ENCODE peak calls at places on chromosome 3, in six cellular contexts. One of them, this sample, is unnamed.

GRCh38 chr3:165617134-165617533 is 220.1 kb downstream of the BCHE start:
- DNase-seq in Peyer's patch: no peak
- DNase-seq in neural crest cell: no peak
- DNase-seq in endothelial cell: no peak
- DNase-seq in A549: no peak
- DNase-seq in GM20000: no peak
- DNase-seq in this sample: no peak

GRCh38 chr3:152159328-152159727 is 109.4 kb upstream of the MBNL1 start:
- DNase-seq in Peyer's patch: no peak
- DNase-seq in neural crest cell: no peak
- DNase-seq in endothelial cell: no peak
- DNase-seq in A549: peak; percentile 21
- DNase-seq in GM20000: no peak
- DNase-seq in this sample: no peak

GRCh38 chr3:131804565-131805133 is 230.2 kb downstream of the CPNE4 start:
- DNase-seq in Peyer's patch: no peak
- DNase-seq in neural crest cell: no peak
- DNase-seq in endothelial cell: no peak
- DNase-seq in A549: no peak
- DNase-seq in GM20000: no peak
- DNase-seq in this sample: no peak

GRCh38 chr3:53464424-53464823 is 30.0 kb upstream of the CACNA1D start:
- DNase-seq in Peyer's patch: peak; percentile 53
- DNase-seq in neural crest cell: no peak
- DNase-seq in endothelial cell: no peak
- DNase-seq in A549: peak; percentile 13
- DNase-seq in GM20000: no peak
- DNase-seq in this sample: no peak

GRCh38 chr3:80618295-80619256 is 850.8 kb upstream of the ROBO1 start:
- DNase-seq in Peyer's patch: no peak
- DNase-seq in neural crest cell: no peak
- DNase-seq in endothelial cell: no peak
- DNase-seq in A549: no peak
- DNase-seq in GM20000: no peak
- DNase-seq in this sample: no peak

GRCh38 chr3:52857108-52857507 is 22.3 kb upstream of the MUSTN1 start:
- DNase-seq in Peyer's patch: no peak
- DNase-seq in neural crest cell: no peak
- DNase-seq in endothelial cell: no peak
- DNase-seq in A549: no peak
- DNase-seq in GM20000: no peak
- DNase-seq in this sample: no peak

GRCh38 chr3:18302517-18302916 is 122.6 kb downstream of the SATB1 start:
- DNase-seq in Peyer's patch: no peak
- DNase-seq in neural crest cell: no peak
- DNase-seq in endothelial cell: no peak
- DNase-seq in A549: no peak
- DNase-seq in GM20000: no peak
- DNase-seq in this sample: no peak

GRCh38 chr3:126850370-126851085 is 132.4 kb upstream of the PLXNA1 start:
- DNase-seq in Peyer's patch: no peak
- DNase-seq in neural crest cell: no peak
- DNase-seq in endothelial cell: no peak
- DNase-seq in A549: no peak
- DNase-seq in GM20000: no peak
- DNase-seq in this sample: no peak

GRCh38 chr3:171732741-171733140 is 77.5 kb downstream of the PLD1 start:
- DNase-seq in Peyer's patch: no peak
- DNase-seq in neural crest cell: no peak
- DNase-seq in endothelial cell: no peak
- DNase-seq in A549: no peak
- DNase-seq in GM20000: no peak
- DNase-seq in this sample: no peak

GRCh38 chr3:117616213-117616612 is 906.6 kb downstream of the TUSC7 start:
- DNase-seq in Peyer's patch: no peak
- DNase-seq in neural crest cell: no peak
- DNase-seq in endothelial cell: no peak
- DNase-seq in A549: no peak
- DNase-seq in GM20000: no peak
- DNase-seq in this sample: no peak
- TF ChIP-seq CTCF in Peyer's patch: no peak
- TF ChIP-seq CTCF in neural crest cell: no peak
- TF ChIP-seq CTCF in endothelial cell: no peak
- TF ChIP-seq CTCF in A549: no peak
- TF ChIP-seq CTCF in GM20000: no peak
- TF ChIP-seq CTCF in this sample: no peak

DNA sequence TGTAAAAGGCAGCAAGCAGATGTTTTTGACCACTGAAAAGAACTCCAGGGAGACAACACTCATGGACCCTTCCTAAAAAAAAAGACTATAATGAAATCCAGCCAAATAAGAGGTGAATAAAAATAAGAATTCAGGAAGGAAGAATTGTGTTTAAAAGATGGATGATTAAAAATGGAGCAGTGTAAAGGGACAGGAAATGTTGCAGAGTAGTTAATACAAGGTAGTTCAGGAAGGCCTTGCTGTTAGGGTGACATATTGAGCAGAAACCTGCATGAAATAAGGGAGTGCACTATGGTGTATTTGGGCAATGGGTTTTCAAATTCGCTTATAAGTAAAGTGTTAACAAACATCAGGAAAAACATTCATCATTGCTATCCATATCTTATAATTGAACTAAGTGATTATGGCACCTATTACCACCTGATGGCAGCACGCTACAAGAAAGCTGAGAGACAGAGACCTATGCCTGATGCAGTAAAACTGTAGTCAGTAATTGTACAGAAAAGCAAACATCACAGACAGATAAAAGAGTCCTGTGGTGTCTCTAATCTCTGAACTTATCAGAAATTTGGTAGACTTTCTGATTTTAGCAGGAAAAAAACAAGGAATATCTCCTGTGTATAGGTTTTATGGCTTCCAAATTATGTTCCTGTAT is 5.8 kb upstream of the DBR1 start:
- DNase-seq in Peyer's patch: no peak
- DNase-seq in neural crest cell: no peak
- DNase-seq in endothelial cell: no peak
- DNase-seq in A549: no peak
- DNase-seq in GM20000: peak; percentile 34
- DNase-seq in this sample: no peak
- TF ChIP-seq CTCF in Peyer's patch: no peak
- TF ChIP-seq CTCF in neural crest cell: peak; percentile 59
- TF ChIP-seq CTCF in endothelial cell: no peak
- TF ChIP-seq CTCF in A549: peak; percentile 59
- TF ChIP-seq CTCF in GM20000: peak; percentile 24
- TF ChIP-seq CTCF in this sample: no peak

DNA sequence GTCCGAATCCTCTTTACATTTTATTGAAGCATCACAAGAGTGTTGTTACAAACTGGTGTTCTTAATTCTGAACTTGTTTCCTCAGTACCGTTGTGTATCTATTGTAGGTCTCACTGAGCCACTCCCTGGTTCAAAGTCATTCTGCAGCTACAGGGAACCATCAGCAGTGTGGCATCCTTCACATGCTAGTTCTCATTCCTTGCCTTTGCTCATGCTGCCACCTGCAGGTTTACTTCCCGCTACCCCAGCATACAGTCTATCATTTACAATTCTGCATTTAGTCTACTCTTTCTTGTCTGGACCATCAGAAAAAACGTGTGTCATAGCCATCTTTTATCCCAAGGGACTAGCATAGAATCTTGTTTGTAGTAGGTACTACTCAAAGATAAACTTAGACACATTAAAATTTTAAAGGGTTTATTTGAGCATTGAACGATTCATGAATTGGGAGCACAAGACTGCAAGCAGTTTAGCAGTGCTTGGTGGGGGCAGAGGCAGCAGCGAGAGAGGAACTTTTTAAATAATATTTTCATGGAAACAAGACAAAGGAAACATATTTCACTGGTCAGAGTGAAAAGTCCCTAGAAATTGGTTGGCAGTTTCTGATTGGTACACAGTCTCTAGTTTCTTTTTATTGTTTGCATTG is 402.1 kb downstream of the CADM2 start:
- DNase-seq in Peyer's patch: no peak
- DNase-seq in neural crest cell: peak; percentile 36
- DNase-seq in endothelial cell: peak; percentile 63
- DNase-seq in A549: peak; percentile 6
- DNase-seq in GM20000: peak; percentile 12
- DNase-seq in this sample: peak; percentile 71
- TF ChIP-seq CTCF in Peyer's patch: no peak
- TF ChIP-seq CTCF in neural crest cell: peak; percentile 83
- TF ChIP-seq CTCF in endothelial cell: no peak
- TF ChIP-seq CTCF in A549: peak; percentile 67
- TF ChIP-seq CTCF in GM20000: peak; percentile 11
- TF ChIP-seq CTCF in this sample: peak; percentile 34

DNA sequence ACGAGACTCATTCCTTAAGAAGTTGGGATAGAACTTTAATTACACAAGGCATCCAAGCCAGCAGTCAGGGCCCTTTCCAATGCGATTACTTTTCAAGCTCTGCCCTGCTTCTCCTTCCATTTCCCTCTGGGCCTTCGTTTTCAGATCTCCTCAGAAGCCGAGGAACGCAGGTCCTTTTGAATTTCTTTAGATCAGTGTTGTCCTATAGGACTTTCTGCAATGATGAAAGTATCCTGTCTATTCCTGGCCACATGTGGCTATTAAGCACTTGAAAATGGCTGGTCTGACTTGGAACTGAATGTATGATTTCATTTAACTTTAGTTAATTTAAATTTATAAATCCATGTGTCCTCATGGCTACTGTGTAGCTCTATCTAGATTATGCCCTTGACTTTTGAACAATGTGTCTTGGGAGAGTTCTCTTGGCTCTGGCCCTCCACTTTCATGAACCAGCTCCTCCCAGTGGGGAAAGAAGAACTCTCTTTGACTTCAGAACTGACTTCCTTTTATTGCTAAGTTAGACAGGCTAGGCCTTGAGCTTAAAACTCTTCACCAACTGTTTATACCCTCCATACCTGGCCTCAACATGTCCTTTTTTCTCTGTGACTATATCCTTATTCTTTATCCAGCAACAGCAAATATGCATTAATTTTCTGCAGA is 22.7 kb downstream of the TGFBR2 start:
- DNase-seq in Peyer's patch: no peak
- DNase-seq in neural crest cell: no peak
- DNase-seq in endothelial cell: no peak
- DNase-seq in A549: no peak
- DNase-seq in GM20000: no peak
- DNase-seq in this sample: no peak
- TF ChIP-seq CTCF in Peyer's patch: peak; percentile 30
- TF ChIP-seq CTCF in neural crest cell: no peak
- TF ChIP-seq CTCF in endothelial cell: no peak
- TF ChIP-seq CTCF in A549: no peak
- TF ChIP-seq CTCF in GM20000: no peak
- TF ChIP-seq CTCF in this sample: no peak

GRCh38 chr3:17261627-17262369 is 377.0 kb downstream of the PLCL2 start:
- DNase-seq in Peyer's patch: no peak
- DNase-seq in neural crest cell: no peak
- DNase-seq in endothelial cell: no peak
- DNase-seq in A549: no peak
- DNase-seq in GM20000: no peak
- DNase-seq in this sample: no peak

GRCh38 chr3:17257269-17257668 is 372.5 kb downstream of the PLCL2 start:
- DNase-seq in Peyer's patch: no peak
- DNase-seq in neural crest cell: no peak
- DNase-seq in endothelial cell: no peak
- DNase-seq in A549: no peak
- DNase-seq in GM20000: no peak
- DNase-seq in this sample: no peak

GRCh38 chr3:17260257-17260656 is 375.5 kb downstream of the PLCL2 start:
- DNase-seq in Peyer's patch: no peak
- DNase-seq in neural crest cell: no peak
- DNase-seq in endothelial cell: no peak
- DNase-seq in A549: no peak
- DNase-seq in GM20000: no peak
- DNase-seq in this sample: no peak

GRCh38 chr3:17258823-17259436 is 374.2 kb downstream of the PLCL2 start:
- DNase-seq in Peyer's patch: no peak
- DNase-seq in neural crest cell: peak; percentile 3
- DNase-seq in endothelial cell: peak; percentile 23
- DNase-seq in A549: peak; percentile 28
- DNase-seq in GM20000: peak; percentile 41
- DNase-seq in this sample: no peak
- TF ChIP-seq CTCF in Peyer's patch: peak; percentile 63
- TF ChIP-seq CTCF in neural crest cell: peak; percentile 90
- TF ChIP-seq CTCF in endothelial cell: peak; percentile 89
- TF ChIP-seq CTCF in A549: peak; percentile 83
- TF ChIP-seq CTCF in GM20000: peak; percentile 46
- TF ChIP-seq CTCF in this sample: peak; percentile 86

GRCh38 chr3:12964713-12965612 is 108.3 kb downstream of the IQSEC1 start:
- DNase-seq in Peyer's patch: no peak
- DNase-seq in neural crest cell: no peak
- DNase-seq in endothelial cell: no peak
- DNase-seq in A549: no peak
- DNase-seq in GM20000: no peak
- DNase-seq in this sample: no peak

GRCh38 chr3:12967751-12968209 is 105.4 kb downstream of the IQSEC1 start:
- DNase-seq in Peyer's patch: peak; percentile 99
- DNase-seq in neural crest cell: peak; percentile 81
- DNase-seq in endothelial cell: peak; percentile 87
- DNase-seq in A549: peak; percentile 89
- DNase-seq in GM20000: peak; percentile 100
- DNase-seq in this sample: peak; percentile 86

GRCh38 chr3:12965999-12966846 is 107.0 kb downstream of the IQSEC1 start:
- DNase-seq in Peyer's patch: no peak
- DNase-seq in neural crest cell: no peak
- DNase-seq in endothelial cell: no peak
- DNase-seq in A549: no peak
- DNase-seq in GM20000: no peak
- DNase-seq in this sample: peak; percentile 83

GRCh38 chr3:12968541-12968940 is 104.7 kb downstream of the IQSEC1 start:
- DNase-seq in Peyer's patch: no peak
- DNase-seq in neural crest cell: no peak
- DNase-seq in endothelial cell: no peak
- DNase-seq in A549: no peak
- DNase-seq in GM20000: no peak
- DNase-seq in this sample: no peak

GRCh38 chr3:12966847-12967750 is 106.1 kb downstream of the IQSEC1 start:
- DNase-seq in Peyer's patch: no peak
- DNase-seq in neural crest cell: peak; percentile 32
- DNase-seq in endothelial cell: peak; percentile 24
- DNase-seq in A549: peak; percentile 50
- DNase-seq in GM20000: no peak
- DNase-seq in this sample: peak; percentile 54
- TF ChIP-seq CTCF in Peyer's patch: no peak
- TF ChIP-seq CTCF in neural crest cell: no peak
- TF ChIP-seq CTCF in endothelial cell: no peak
- TF ChIP-seq CTCF in A549: no peak
- TF ChIP-seq CTCF in GM20000: no peak
- TF ChIP-seq CTCF in this sample: no peak

GRCh38 chr3:11643212-11644087 is at the start of gene VGLL4:
- DNase-seq in Peyer's patch: peak; percentile 83
- DNase-seq in neural crest cell: peak; percentile 80
- DNase-seq in endothelial cell: peak; percentile 88
- DNase-seq in A549: peak; percentile 79
- DNase-seq in GM20000: peak; percentile 60
- DNase-seq in this sample: peak; percentile 88
- TF ChIP-seq CTCF in Peyer's patch: no peak
- TF ChIP-seq CTCF in neural crest cell: no peak
- TF ChIP-seq CTCF in endothelial cell: no peak
- TF ChIP-seq CTCF in A549: no peak
- TF ChIP-seq CTCF in GM20000: no peak
- TF ChIP-seq CTCF in this sample: no peak

This sample was measured in glutamatergic neuron.